ENCODE peak calls at places on chromosomes 5 and 9, in nine cellular contexts. O is foreskin fibroblast, R is M059J, Z is amniotic stem cell, C is GM18507, G is activated T-helper 1 cell treated with Interleukin-2 at 50 U/mL for 16 hours, F is ELR, E is endodermal cell, Q is Ammon's horn. V is an unnamed sample.

GRCh38 chr5:168404366-168404765 is 81.9 kb upstream of the RARS1 start:
- DNase-seq in F (peak), C (no peak), G (no peak), Q (peak), R (peak), E (no peak), O (peak), Z (peak), V (no peak)

GRCh38 chr5:139091439-139092156 is 106.6 kb downstream of the SIL1 start:
- DNase-seq in G (no peak), O (peak), C (no peak), F (no peak), E (no peak), R (peak), Z (no peak), Q (peak), V (no peak)

GRCh38 chr5:53249529-53249928 is 140.0 kb upstream of the MOCS2 start:
- DNase-seq in E (no peak), F (peak), Z (peak), Q (no peak), G (no peak), C (no peak), O (peak), R (peak), V (no peak)

GRCh38 chr9:98375138-98375726 is 119.8 kb upstream of the TBC1D2 start:
- DNase-seq in F (peak), Q (no peak), C (no peak), G (no peak), E (no peak), Z (peak), O (peak), R (peak), V (no peak)

GRCh38 chr5:67350185-67350584 is 153.6 kb upstream of the CD180 start:
- DNase-seq in C (no peak), E (no peak), G (no peak), Z (no peak), R (no peak), F (no peak), Q (peak), O (peak), V (no peak)

GRCh38 chr5:160183075-160183474 is 46.2 kb upstream of the FABP6 start:
- DNase-seq in E (no peak), R (peak), F (peak), C (no peak), Q (peak), G (no peak), O (peak), Z (no peak), V (no peak)

GRCh38 chr5:65846102-65846501 is 80.3 kb upstream of the ERBIN start:
- DNase-seq in Q (no peak), O (no peak), C (no peak), Z (no peak), F (no peak), G (no peak), R (no peak), E (no peak), V (no peak)

GRCh38 chr9:119071636-119072035 is 297.6 kb downstream of the BRINP1 start:
- DNase-seq in F (no peak), O (no peak), Q (no peak), Z (no peak), E (no peak), R (no peak), C (no peak), G (no peak), V (no peak)

GRCh38 chr5:123303802-123304201 is 119.4 kb downstream of the CEP120 start:
- DNase-seq in C (no peak), Z (no peak), E (no peak), G (no peak), Q (no peak), R (no peak), O (no peak), F (no peak), V (no peak)

GRCh38 chr9:131627846-131628820 is 82.8 kb downstream of the PRRT1B start:
- DNase-seq in G (peak), E (no peak), Z (no peak), R (peak), Q (no peak), O (no peak), C (peak), F (no peak), V (peak)

GRCh38 chr9:127452481-127453092 is 1.3 kb downstream of the LRSAM1 start:
- DNase-seq in F (peak), E (no peak), Q (peak), R (peak), G (no peak), O (peak), C (no peak), Z (no peak), V (no peak)

GRCh38 chr5:122726990-122727616 is 47.8 kb upstream of the SNX2 start:
- DNase-seq in F (peak), E (no peak), G (no peak), Q (no peak), C (no peak), R (peak), Z (no peak), O (peak), V (no peak)

GRCh38 chr5:6780802-6781391 is 67.7 kb downstream of the TENT4A start:
- DNase-seq in G (no peak), C (no peak), Z (no peak), E (peak), F (peak), O (no peak), Q (no peak), R (peak), V (no peak)

GRCh38 chr9:27457445-27457844 is 66.6 kb upstream of the IFNK start:
- DNase-seq in F (no peak), E (peak), Z (no peak), C (no peak), R (no peak), Q (no peak), O (no peak), G (no peak), V (no peak)

GRCh38 chr9:81022177-81022576 is 667.2 kb downstream of the TLE1 start:
- DNase-seq in E (no peak), Z (no peak), F (peak), C (no peak), O (peak), Q (no peak), G (no peak), R (peak), V (no peak)

V was measured in activated T-helper 9 cell treated with anti-CD3 and anti-CD28 coated beads, Interleukin-2, amount 50 U/mL, for 16 hours.